ENCODE peak calls at places on chromosomes 1 and 21, in six cellular contexts. One of them, this sample, is unnamed. For H3K9me3, the result is how much of the 10 kb centered on the place peaks cover.

GRCh38 chr1:238063454-238063853 is 172.7 kb upstream of the ZP4 start:
- DNase-seq in neuronal stem cell: no peak
- DNase-seq in H9: no peak
- DNase-seq in H1: no peak
- DNase-seq in IMR-90: peak
- DNase-seq in mesenchymal stem cell: peak
- DNase-seq in this sample: no peak

GRCh38 chr21:21929228-21929627 is 931.0 kb downstream of the NCAM2 start:
- DNase-seq in neuronal stem cell: no peak
- DNase-seq in H9: no peak
- DNase-seq in IMR-90: no peak
- DNase-seq in mesenchymal stem cell: no peak
- DNase-seq in H1: no peak
- DNase-seq in this sample: no peak

GRCh38 chr21:45632897-45633260 is 10.6 kb upstream of the PCBP3 start:
- DNase-seq in H9: no peak
- DNase-seq in mesenchymal stem cell: no peak
- DNase-seq in IMR-90: no peak
- DNase-seq in H1: no peak
- DNase-seq in neuronal stem cell: no peak
- DNase-seq in this sample: no peak

GRCh38 chr1:2582401-2582800 is 4.2 kb upstream of the PRXL2B start:
- DNase-seq in IMR-90: no peak
- DNase-seq in mesenchymal stem cell: no peak
- DNase-seq in H9: no peak
- DNase-seq in neuronal stem cell: no peak
- DNase-seq in H1: no peak
- DNase-seq in this sample: peak

GRCh38 chr1:4048921-4049320 is 148.8 kb upstream of the C1orf174 start:
- DNase-seq in neuronal stem cell: no peak
- DNase-seq in H1: no peak
- DNase-seq in H9: no peak
- DNase-seq in IMR-90: no peak
- DNase-seq in mesenchymal stem cell: no peak
- DNase-seq in this sample: no peak

GRCh38 chr21:16419188-16419874 is 689.5 kb downstream of the USP25 start:
- DNase-seq in H1: no peak
- DNase-seq in H9: no peak
- DNase-seq in IMR-90: peak
- DNase-seq in neuronal stem cell: no peak
- DNase-seq in mesenchymal stem cell: no peak
- DNase-seq in this sample: no peak

GRCh38 chr1:220881918-220882891 is 3.0 kb downstream of the HLX start:
- DNase-seq in IMR-90: peak
- DNase-seq in mesenchymal stem cell: peak
- DNase-seq in H1: peak
- DNase-seq in neuronal stem cell: no peak
- DNase-seq in H9: peak
- DNase-seq in this sample: no peak

GRCh38 chr21:44996096-44996495 is 56.3 kb downstream of the SLX9 start:
- DNase-seq in H9: no peak
- DNase-seq in neuronal stem cell: no peak
- DNase-seq in IMR-90: no peak
- DNase-seq in H1: no peak
- DNase-seq in mesenchymal stem cell: no peak
- DNase-seq in this sample: no peak

GRCh38 chr1:173411835-173412742 is 65.0 kb upstream of the PRDX6 start:
- DNase-seq in H9: no peak
- DNase-seq in IMR-90: peak
- DNase-seq in neuronal stem cell: no peak
- DNase-seq in mesenchymal stem cell: peak
- DNase-seq in H1: no peak
- DNase-seq in this sample: peak

GRCh38 chr1:18951416-18951815 is 5.1 kb downstream of the IFFO2 start:
- DNase-seq in IMR-90: no peak
- DNase-seq in H1: no peak
- DNase-seq in H9: no peak
- DNase-seq in neuronal stem cell: no peak
- DNase-seq in mesenchymal stem cell: no peak
- DNase-seq in this sample: no peak

GRCh38 chr21:43778469-43779335 is 2.6 kb upstream of the CSTB start:
- DNase-seq in neuronal stem cell: no peak
- DNase-seq in H1: no peak
- DNase-seq in IMR-90: peak
- DNase-seq in mesenchymal stem cell: peak
- DNase-seq in H9: no peak
- DNase-seq in this sample: peak

DNA sequence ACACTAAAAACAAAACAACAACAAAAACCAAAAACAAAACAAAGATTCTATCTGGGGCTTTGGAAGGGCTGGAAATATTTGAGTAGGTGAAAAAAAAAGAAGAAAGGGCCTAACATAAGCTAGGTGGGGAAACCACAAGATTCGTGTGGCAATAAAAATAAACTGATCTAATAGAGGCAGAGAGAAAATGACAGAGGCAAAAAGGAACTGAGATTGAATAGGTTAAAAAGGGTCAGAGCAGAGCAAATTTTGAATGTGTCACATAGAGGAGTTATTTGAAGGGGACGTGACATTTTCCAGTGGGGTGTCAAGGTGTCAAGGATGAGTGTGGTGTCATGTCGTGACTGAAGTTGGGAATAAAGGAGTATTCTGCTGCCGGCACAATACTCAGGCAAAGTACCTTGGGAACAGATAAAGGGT is 65.2 kb upstream of the RALGPS2 start:
- DNase-seq in H9: no peak
- DNase-seq in IMR-90: no peak
- DNase-seq in H1: no peak
- DNase-seq in mesenchymal stem cell: no peak
- DNase-seq in neuronal stem cell: no peak
- DNase-seq in this sample: no peak
- H3K9me3 ChIP-seq in H9: under half
- H3K9me3 ChIP-seq in IMR-90: under half
- H3K9me3 ChIP-seq in H1: under half
- H3K9me3 ChIP-seq in mesenchymal stem cell: under half
- H3K9me3 ChIP-seq in neuronal stem cell: under half
- H3K9me3 ChIP-seq in this sample: under half

DNA sequence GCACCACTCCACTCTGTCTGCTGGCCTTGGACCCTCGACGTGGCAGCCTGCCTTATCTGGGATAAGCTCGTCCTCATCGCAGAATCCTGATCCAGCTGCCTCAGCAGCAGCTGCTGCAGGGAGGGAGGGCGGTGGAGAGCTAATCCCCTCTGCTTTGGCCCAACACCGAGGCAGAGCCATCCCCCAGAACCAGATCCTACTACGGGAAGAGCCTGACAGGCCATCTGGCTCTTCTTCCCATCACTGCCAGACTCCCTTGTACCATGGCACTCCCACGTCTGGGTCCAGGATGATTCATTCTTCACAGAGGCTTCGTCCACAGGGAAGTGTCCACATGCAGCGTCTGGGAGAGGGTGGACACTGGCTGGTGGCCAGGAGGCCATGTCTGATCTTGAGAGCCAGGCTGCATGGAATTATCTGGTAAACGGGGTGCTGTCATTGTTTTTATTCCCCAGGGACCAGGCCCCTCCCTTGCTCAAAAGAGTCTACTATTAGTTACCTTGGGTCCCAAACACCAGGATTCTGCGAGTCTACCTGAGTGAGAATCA is 14.6 kb upstream of the PKP1 start:
- DNase-seq in H9: no peak
- DNase-seq in IMR-90: peak
- DNase-seq in neuronal stem cell: no peak
- DNase-seq in mesenchymal stem cell: peak
- DNase-seq in H1: no peak
- DNase-seq in this sample: peak
- H3K14ac ChIP-seq in H9: no peak
- H3K14ac ChIP-seq in IMR-90: peak
- H3K14ac ChIP-seq in neuronal stem cell: no peak
- H3K14ac ChIP-seq in mesenchymal stem cell: no peak
- H3K14ac ChIP-seq in H1: no peak
- H3K14ac ChIP-seq in this sample: no peak

DNA sequence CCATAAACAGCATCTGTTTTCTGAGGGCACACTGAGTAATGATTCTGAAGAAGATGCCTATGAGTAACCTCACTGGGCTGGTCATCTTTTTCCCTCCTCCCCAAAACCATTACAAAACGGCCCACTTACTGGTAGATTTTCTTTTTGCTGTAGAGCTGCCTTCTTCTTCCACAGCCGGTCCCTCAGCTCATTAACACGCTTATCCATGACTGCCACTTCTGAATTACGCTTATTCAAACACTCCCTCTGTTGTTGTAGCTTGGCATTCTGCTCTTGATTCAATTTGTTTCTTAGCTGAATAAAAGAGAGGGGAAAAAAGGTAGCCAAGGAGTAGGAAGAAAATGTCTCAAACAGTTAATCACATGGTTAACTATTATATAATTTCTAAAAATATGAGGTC is 43.1 kb downstream of the TP53BP2 start:
- DNase-seq in mesenchymal stem cell: no peak
- DNase-seq in H9: no peak
- DNase-seq in H1: no peak
- DNase-seq in neuronal stem cell: no peak
- DNase-seq in IMR-90: no peak
- DNase-seq in this sample: no peak
- H3K9me3 ChIP-seq in mesenchymal stem cell: under half
- H3K9me3 ChIP-seq in H9: under half
- H3K9me3 ChIP-seq in H1: under half
- H3K9me3 ChIP-seq in neuronal stem cell: under half
- H3K9me3 ChIP-seq in IMR-90: under half
- H3K9me3 ChIP-seq in this sample: under half

GRCh38 chr1:171432473-171432872 is 52.9 kb upstream of the PRRC2C start:
- DNase-seq in neuronal stem cell: no peak
- DNase-seq in IMR-90: no peak
- DNase-seq in H1: no peak
- DNase-seq in H9: no peak
- DNase-seq in mesenchymal stem cell: no peak
- DNase-seq in this sample: no peak
- H3K14ac ChIP-seq in neuronal stem cell: no peak
- H3K14ac ChIP-seq in IMR-90: no peak
- H3K14ac ChIP-seq in H1: no peak
- H3K14ac ChIP-seq in H9: no peak
- H3K14ac ChIP-seq in mesenchymal stem cell: no peak
- H3K14ac ChIP-seq in this sample: no peak

GRCh38 chr1:183593356-183593755 is 3.1 kb upstream of the NCF2 start:
- DNase-seq in neuronal stem cell: no peak
- DNase-seq in mesenchymal stem cell: no peak
- DNase-seq in H1: no peak
- DNase-seq in H9: no peak
- DNase-seq in IMR-90: no peak
- DNase-seq in this sample: no peak
- H3K9me3 ChIP-seq in neuronal stem cell: under half
- H3K9me3 ChIP-seq in mesenchymal stem cell: under half
- H3K9me3 ChIP-seq in H1: under half
- H3K9me3 ChIP-seq in H9: under half
- H3K9me3 ChIP-seq in IMR-90: under half
- H3K9me3 ChIP-seq in this sample: under half

DNA sequence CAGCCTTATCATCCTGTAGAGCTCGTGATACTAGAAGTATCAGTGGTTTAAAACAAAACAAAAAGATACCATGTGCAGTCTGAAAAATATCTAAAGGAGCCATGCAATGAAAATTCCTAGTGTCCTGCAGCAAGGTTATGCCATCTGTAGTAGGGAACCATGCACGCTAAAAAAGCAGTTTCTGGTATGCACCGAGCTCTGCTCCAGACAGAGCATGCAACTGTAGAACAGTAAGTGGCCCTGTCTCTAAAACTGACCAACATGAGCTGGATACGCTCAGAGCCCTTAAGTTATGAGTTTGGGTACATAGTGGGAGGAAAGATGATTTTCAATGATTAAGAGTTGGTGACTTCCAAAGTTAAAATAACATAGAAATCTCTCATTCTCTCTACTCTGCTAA is 159.3 kb upstream of the ADAMTS5 start:
- DNase-seq in IMR-90: no peak
- DNase-seq in H1: no peak
- DNase-seq in H9: no peak
- DNase-seq in mesenchymal stem cell: no peak
- DNase-seq in neuronal stem cell: no peak
- DNase-seq in this sample: no peak
- H3K14ac ChIP-seq in IMR-90: no peak
- H3K14ac ChIP-seq in H1: no peak
- H3K14ac ChIP-seq in H9: no peak
- H3K14ac ChIP-seq in mesenchymal stem cell: no peak
- H3K14ac ChIP-seq in neuronal stem cell: no peak
- H3K14ac ChIP-seq in this sample: no peak

DNA sequence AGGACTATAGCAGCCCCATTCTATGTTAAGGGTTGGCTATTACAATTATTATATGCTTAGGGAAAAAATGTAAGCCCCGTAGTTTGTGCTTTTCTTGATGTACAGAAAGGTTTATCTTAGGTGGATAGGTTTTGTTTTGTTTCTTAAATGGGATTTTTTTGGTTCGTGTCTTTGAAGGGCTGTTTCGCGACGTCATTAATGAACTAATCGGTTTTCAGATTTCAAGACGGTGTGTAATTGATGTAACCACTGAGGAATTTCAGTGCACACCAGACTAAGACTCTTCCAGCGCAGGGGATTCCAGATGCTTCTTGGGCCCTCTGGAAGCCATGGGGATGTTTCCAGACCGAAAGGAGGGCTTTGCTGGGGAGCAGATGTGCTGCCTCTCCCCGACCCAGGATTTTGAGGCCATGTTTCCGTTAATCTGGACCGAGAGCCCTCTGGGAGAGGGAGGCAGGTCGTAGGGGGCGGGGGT is 4.8 kb upstream of the SIM2 start:
- DNase-seq in neuronal stem cell: no peak
- DNase-seq in H1: no peak
- DNase-seq in mesenchymal stem cell: no peak
- DNase-seq in IMR-90: peak
- DNase-seq in H9: no peak
- DNase-seq in this sample: peak
- H3K9me3 ChIP-seq in neuronal stem cell: under half
- H3K9me3 ChIP-seq in H1: under half
- H3K9me3 ChIP-seq in mesenchymal stem cell: under half
- H3K9me3 ChIP-seq in IMR-90: under half
- H3K9me3 ChIP-seq in H9: under half
- H3K9me3 ChIP-seq in this sample: under half

GRCh38 chr21:24844672-24845071 is 762.6 kb downstream of the MRPL39 start:
- DNase-seq in H9: no peak
- DNase-seq in H1: no peak
- DNase-seq in neuronal stem cell: no peak
- DNase-seq in mesenchymal stem cell: no peak
- DNase-seq in IMR-90: peak
- DNase-seq in this sample: no peak
- H3K14ac ChIP-seq in H9: no peak
- H3K14ac ChIP-seq in H1: no peak
- H3K14ac ChIP-seq in neuronal stem cell: no peak
- H3K14ac ChIP-seq in mesenchymal stem cell: no peak
- H3K14ac ChIP-seq in IMR-90: no peak
- H3K14ac ChIP-seq in this sample: no peak

GRCh38 chr1:25760122-25760719 is 39.8 kb upstream of the SELENON start:
- DNase-seq in mesenchymal stem cell: no peak
- DNase-seq in H1: no peak
- DNase-seq in H9: no peak
- DNase-seq in neuronal stem cell: no peak
- DNase-seq in IMR-90: no peak
- DNase-seq in this sample: no peak
- H3K9me3 ChIP-seq in mesenchymal stem cell: under half
- H3K9me3 ChIP-seq in H1: under half
- H3K9me3 ChIP-seq in H9: under half
- H3K9me3 ChIP-seq in neuronal stem cell: under half
- H3K9me3 ChIP-seq in IMR-90: under half
- H3K9me3 ChIP-seq in this sample: under half